ENCODE peak calls at places on chromosome 18, in seven cellular contexts. K is GM23248, P is colonic mucosa, S is breast epithelium, L is neuronal stem cell, B is AG09309, A is heart right ventricle. C is an unnamed sample.

GRCh38 chr18:24995738-24996137 is 356.2 kb downstream of the ZNF521 start:
- DNase-seq in K (peak), S (no peak), A (no peak), P (no peak), B (no peak), L (no peak), C (no peak)

GRCh38 chr18:76686737-76687231 is 135.6 kb upstream of the ZNF236 start:
- DNase-seq in B (no peak), A (peak), P (peak), K (peak), S (peak), L (peak), C (no peak)

GRCh38 chr18:59848002-59848401 is 51.8 kb upstream of the PMAIP1 start:
- DNase-seq in B (no peak), A (no peak), P (no peak), K (no peak), L (no peak), S (no peak), C (no peak)

GRCh38 chr18:63374520-63374919 is 7.5 kb upstream of the KDSR start:
- DNase-seq in B (no peak), L (no peak), P (no peak), K (no peak), S (no peak), A (no peak), C (no peak)

GRCh38 chr18:62402342-62402948 is 77.3 kb downstream of the TNFRSF11A start:
- DNase-seq in L (no peak), B (no peak), P (no peak), S (no peak), A (no peak), K (no peak), C (no peak)

GRCh38 chr18:7177131-7177744 is 53.7 kb upstream of the LRRC30 start:
- DNase-seq in P (no peak), B (peak), S (no peak), K (peak), A (peak), L (peak), C (peak)

GRCh38 chr18:25805939-25806338 is 284.5 kb downstream of the SS18 start:
- DNase-seq in K (peak), P (no peak), A (no peak), L (no peak), B (no peak), S (no peak), C (no peak)

GRCh38 chr18:29307231-29307630 is 1130.3 kb upstream of the CDH2 start:
- DNase-seq in K (no peak), S (no peak), L (no peak), B (no peak), A (no peak), P (no peak), C (no peak)

GRCh38 chr18:49704334-49704733 is 109.0 kb downstream of the ACAA2 start:
- DNase-seq in L (no peak), A (no peak), P (no peak), S (no peak), K (no peak), B (no peak), C (no peak)

GRCh38 chr18:75070235-75070624 is 138.7 kb downstream of the PTGR3 start:
- DNase-seq in L (no peak), A (no peak), K (no peak), B (no peak), P (no peak), S (no peak), C (no peak)

GRCh38 chr18:37424507-37424906 is 141.1 kb downstream of the CELF4 start:
- DNase-seq in L (no peak), P (no peak), S (no peak), A (no peak), B (no peak), K (no peak), C (no peak)

GRCh38 chr18:61829108-61829507 is 63.7 kb downstream of the RNF152 start:
- DNase-seq in A (no peak), K (no peak), B (no peak), S (no peak), P (no peak), L (no peak), C (no peak)

GRCh38 chr18:48672671-48673340 is 134.0 kb downstream of the CTIF start:
- DNase-seq in L (no peak), B (no peak), K (no peak), A (no peak), P (no peak), S (no peak), C (no peak)

GRCh38 chr18:31088532-31088931 is 13.7 kb downstream of the DSC2 start:
- DNase-seq in P (no peak), L (no peak), B (no peak), A (no peak), S (no peak), K (no peak), C (no peak)

GRCh38 chr18:48938827-48939367 is 11.9 kb downstream of the SMAD7 start:
- DNase-seq in L (no peak), K (peak), B (no peak), A (peak), S (no peak), P (no peak), C (no peak)

GRCh38 chr18:60893331-60894114 is 439.7 kb upstream of the CDH20 start:
- DNase-seq in A (no peak), P (no peak), S (no peak), K (no peak), B (no peak), L (no peak), C (no peak)

GRCh38 chr18:54877076-54877475 is 48.8 kb downstream of the RAB27B start:
- DNase-seq in S (no peak), A (no peak), P (no peak), K (peak), B (no peak), L (no peak), C (no peak)

GRCh38 chr18:78625895-78626294 is 353.7 kb upstream of the SALL3 start:
- DNase-seq in L (no peak), S (no peak), B (no peak), A (no peak), K (no peak), P (no peak), C (no peak)

GRCh38 chr18:61662726-61663125 is 230.1 kb downstream of the RNF152 start:
- DNase-seq in K (no peak), S (no peak), L (no peak), P (no peak), A (no peak), B (no peak), C (no peak)

GRCh38 chr18:51398104-51398503 is 200.6 kb upstream of the MEX3C start:
- DNase-seq in L (no peak), B (no peak), S (no peak), A (no peak), K (no peak), P (no peak), C (no peak)

GRCh38 chr18:69628774-69629359 is 228.2 kb downstream of the DOK6 start:
- DNase-seq in A (peak), P (no peak), S (no peak), B (no peak), L (no peak), K (no peak), C (no peak)

GRCh38 chr18:79987566-79987965 is 797 bp downstream of the TXNL4A start:
- DNase-seq in A (no peak), S (no peak), B (no peak), L (no peak), P (no peak), K (peak), C (no peak)

GRCh38 chr18:73774836-73775509 is 372.7 kb downstream of the FBXO15 start:
- DNase-seq in B (no peak), P (no peak), A (peak), L (no peak), S (no peak), K (no peak), C (no peak)

GRCh38 chr18:46407471-46408166 is 249.4 kb downstream of the LOXHD1 start:
- DNase-seq in L (no peak), A (peak), S (no peak), B (peak), K (peak), P (no peak), C (no peak)

GRCh38 chr18:79540161-79540913 is 139.3 kb upstream of the CTDP1 start:
- DNase-seq in P (no peak), S (peak), A (no peak), B (no peak), L (no peak), K (peak), C (no peak)

GRCh38 chr18:10234281-10234680 is 220.2 kb upstream of the APCDD1 start:
- DNase-seq in K (peak), S (no peak), B (no peak), A (no peak), L (no peak), P (no peak), C (no peak)

GRCh38 chr18:13424377-13424776 is 205.8 kb downstream of the LDLRAD4 start:
- DNase-seq in P (no peak), A (no peak), S (no peak), K (no peak), L (no peak), B (no peak), C (no peak)

GRCh38 chr18:33440384-33441043 is at the start of gene CCDC178:
- DNase-seq in P (no peak), A (no peak), B (no peak), K (peak), L (peak), S (no peak), C (peak)

GRCh38 chr18:26888259-26888658 is 22.8 kb upstream of the AQP4 start:
- DNase-seq in K (no peak), L (no peak), P (no peak), A (no peak), S (no peak), B (no peak), C (no peak)

GRCh38 chr18:54923339-54923956 is 35.8 kb downstream of the CCDC68 start:
- DNase-seq in L (no peak), P (no peak), K (no peak), A (no peak), S (no peak), B (no peak), C (no peak)

GRCh38 chr18:28015671-28016070 is 161.3 kb downstream of the CDH2 start:
- DNase-seq in P (no peak), L (no peak), K (no peak), B (no peak), A (no peak), S (no peak), C (no peak)

GRCh38 chr18:79528846-79529245 is 133.1 kb downstream of the NFATC1 start:
- DNase-seq in P (peak), B (peak), A (peak), L (peak), K (peak), S (no peak), C (no peak)

GRCh38 chr18:31401156-31402025 is 24.8 kb downstream of the DSG4 start:
- DNase-seq in P (peak), K (no peak), B (no peak), S (no peak), A (no peak), L (no peak), C (no peak)

GRCh38 chr18:76472811-76473210 is 22.2 kb downstream of the ZNF516 start:
- DNase-seq in S (no peak), A (no peak), L (no peak), P (no peak), K (no peak), B (no peak), C (no peak)

GRCh38 chr18:48460929-48461583 is 51.9 kb upstream of the ZBTB7C start:
- DNase-seq in K (no peak), A (no peak), S (no peak), L (no peak), P (no peak), B (no peak), C (no peak)

GRCh38 chr18:67265464-67266245 is 250.9 kb downstream of the DSEL start:
- DNase-seq in P (no peak), S (no peak), K (peak), B (peak), L (no peak), A (no peak), C (peak)

GRCh38 chr18:68735498-68736343 is 20.8 kb upstream of the TMX3 start:
- DNase-seq in K (peak), B (peak), P (no peak), L (peak), S (no peak), A (no peak), C (peak)

DNA sequence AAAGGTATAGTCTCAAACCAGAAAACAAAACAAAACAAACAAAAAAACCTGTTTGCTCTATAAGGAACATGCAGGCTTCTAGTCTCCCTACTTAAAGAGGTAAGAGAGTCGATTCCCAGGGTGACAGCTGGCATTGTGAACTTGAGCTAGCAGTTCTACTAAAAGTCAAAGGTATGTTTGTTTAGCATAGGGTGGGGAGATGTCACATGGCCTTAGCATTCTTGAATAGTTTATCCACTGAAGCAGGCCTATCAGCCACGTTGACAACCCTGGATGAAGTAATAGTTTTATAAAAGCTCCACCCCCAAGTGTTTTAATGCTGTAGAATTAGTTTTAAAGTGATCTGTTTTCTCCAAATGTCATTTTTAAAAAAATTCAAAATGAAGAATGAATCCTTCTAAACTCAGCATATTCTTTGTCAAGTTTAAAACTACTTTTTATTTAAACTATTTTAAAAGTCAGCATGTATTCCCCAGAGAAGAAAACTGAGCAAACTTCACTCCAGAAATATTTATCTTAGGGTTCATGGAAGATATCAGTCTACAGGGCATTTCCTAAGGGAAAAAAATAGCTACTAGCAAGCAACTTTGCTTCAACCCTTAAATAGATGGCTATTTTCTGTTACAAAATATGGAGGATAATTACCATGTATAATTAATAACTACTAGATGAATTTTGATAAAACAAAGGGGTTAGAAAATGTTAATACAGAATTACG is 1.7 kb downstream of the MYOM1 start:
- DNase-seq in S (no peak), B (no peak), L (no peak), P (peak), A (no peak), K (peak), C (no peak)
- H3K4me3 ChIP-seq in S (no peak), B (no peak), L (no peak), P (no peak), A (peak), K (no peak), C (no peak)

DNA sequence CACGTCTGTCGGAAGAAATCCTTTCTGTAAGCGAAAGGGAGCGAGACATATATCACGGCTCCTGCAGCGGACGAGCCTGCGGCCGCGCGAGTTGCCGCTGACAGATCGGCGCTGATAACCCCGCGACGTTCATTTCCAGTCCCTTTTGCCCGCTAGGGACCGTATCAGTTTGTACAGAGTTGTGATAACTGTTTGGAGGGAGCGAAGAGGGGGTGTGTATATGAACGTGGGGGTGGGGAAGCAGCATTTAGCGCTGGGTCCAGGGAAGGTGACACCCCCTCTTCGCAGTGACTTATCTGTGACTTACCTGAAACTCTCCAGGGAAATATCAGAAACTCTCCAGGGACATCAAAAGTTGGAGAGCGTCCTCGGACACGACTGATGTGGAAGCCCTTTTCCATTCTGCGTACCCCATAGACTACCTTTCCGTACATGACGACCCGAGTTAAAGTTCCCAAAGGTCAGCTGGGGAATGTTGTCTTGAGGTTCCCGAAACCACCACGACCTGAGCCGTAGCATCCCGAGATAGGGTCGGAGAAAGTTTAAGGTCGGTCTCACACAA is 948 bp upstream of the GATA6 start:
- DNase-seq in S (no peak), A (peak), L (no peak), K (no peak), B (no peak), P (peak), C (no peak)
- H3K4me3 ChIP-seq in S (peak), A (peak), L (no peak), K (no peak), B (no peak), P (peak), C (peak)

GRCh38 chr18:23825978-23826405 is 136.7 kb downstream of the LAMA3 start:
- DNase-seq in S (no peak), K (peak), B (peak), A (peak), L (no peak), P (no peak), C (peak)
- H3K4me3 ChIP-seq in S (no peak), K (peak), B (no peak), A (no peak), L (no peak), P (no peak), C (no peak)

GRCh38 chr18:8367217-8367988 is 241.8 kb upstream of the RAB12 start:
- DNase-seq in K (peak), A (peak), L (peak), B (no peak), S (no peak), P (peak), C (no peak)
- H3K4me3 ChIP-seq in K (peak), A (peak), L (no peak), B (peak), S (peak), P (peak), C (peak)

DNA sequence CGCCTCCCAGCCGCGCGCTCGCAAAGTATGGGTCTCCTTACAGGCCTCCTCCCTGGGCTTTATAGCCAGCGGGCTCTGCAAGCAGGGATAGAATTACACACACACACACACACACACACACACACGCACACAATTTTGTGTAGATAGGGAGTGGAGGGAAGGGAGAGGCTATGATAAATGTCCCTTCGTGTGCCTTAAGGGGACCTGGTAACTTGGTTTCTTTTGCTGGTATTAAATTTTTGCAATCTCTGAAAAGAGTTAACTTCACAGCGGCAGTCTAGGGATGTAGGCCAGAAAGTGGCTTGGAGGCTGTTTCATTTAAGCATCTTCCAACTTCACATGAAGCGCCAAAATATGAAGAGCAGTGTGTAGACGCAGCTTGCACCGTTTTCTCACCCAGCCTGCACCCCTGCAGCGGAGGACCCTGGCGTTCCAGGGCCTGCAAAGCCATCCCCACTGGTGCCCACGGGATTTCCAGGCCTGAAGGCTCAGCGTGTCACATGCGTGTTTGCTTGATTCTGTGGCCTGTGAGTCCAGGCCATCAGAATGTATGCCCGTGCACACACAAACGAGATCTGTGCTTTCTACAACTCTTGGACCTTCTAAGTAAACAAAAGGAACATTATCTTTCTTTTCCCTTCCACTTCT is 87.1 kb upstream of the EPB41L3 start:
- DNase-seq in K (no peak), B (no peak), S (no peak), A (peak), L (no peak), P (no peak), C (no peak)
- H3K4me3 ChIP-seq in K (peak), B (no peak), S (peak), A (peak), L (no peak), P (peak), C (no peak)

GRCh38 chr18:35582899-35583558 is 1.5 kb downstream of the GALNT1 start:
- DNase-seq in P (no peak), B (no peak), S (no peak), L (peak), A (no peak), K (peak), C (no peak)

GRCh38 chr18:35580748-35581534 is 599 bp upstream of the GALNT1 start:
- DNase-seq in S (peak), K (peak), A (peak), P (peak), B (no peak), L (peak), C (no peak)

GRCh38 chr18:35581555-35582309 is at the start of gene GALNT1:
- DNase-seq in S (no peak), L (peak), A (peak), P (peak), B (no peak), K (peak), C (no peak)

GRCh38 chr18:35585608-35586007 is 4.1 kb downstream of the GALNT1 start:
- DNase-seq in P (no peak), K (no peak), S (no peak), B (no peak), L (no peak), A (no peak), C (no peak)

DNA sequence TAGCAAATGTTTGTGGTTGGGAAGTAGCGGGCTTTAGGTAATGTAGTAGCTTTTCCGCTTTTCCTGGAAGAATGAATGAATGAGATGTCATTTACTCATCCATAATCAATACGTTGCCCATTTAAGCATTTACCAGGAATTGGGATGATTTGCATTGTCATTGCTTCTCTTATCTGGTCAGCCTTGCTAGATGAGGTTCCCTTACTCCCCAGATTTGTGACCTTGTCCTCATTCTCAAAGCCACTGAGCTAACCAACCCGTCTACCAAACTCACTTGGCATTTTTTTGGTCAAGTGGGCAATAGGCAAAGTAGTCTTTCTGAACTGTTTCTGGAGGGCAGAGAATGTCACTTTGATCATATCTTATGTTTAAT is 756 bp downstream of the GALNT1 start:
- DNase-seq in S (no peak), A (no peak), B (no peak), K (peak), P (no peak), L (no peak), C (no peak)
- H3K4me3 ChIP-seq in S (peak), A (peak), B (peak), K (peak), P (peak), L (peak), C (peak)

C was measured in skeletal muscle cell.